ENCODE peak calls at places on chromosome 21, in five cellular contexts. One of them, this sample, is unnamed.

GRCh38 chr21:46173573-46173972 is 10.7 kb downstream of the SPATC1L start:
- DNase-seq in NT2/D1: no peak
- DNase-seq in GM12878: no peak
- DNase-seq in H1: no peak
- DNase-seq in HepG2: no peak
- DNase-seq in this sample: no peak

GRCh38 chr21:34008618-34009017 is 64.8 kb upstream of the MRPS6 start:
- DNase-seq in NT2/D1: no peak
- DNase-seq in GM12878: no peak
- DNase-seq in H1: no peak
- DNase-seq in HepG2: no peak
- DNase-seq in this sample: no peak

GRCh38 chr21:18832081-18832670 is 428.6 kb upstream of the TMPRSS15 start:
- DNase-seq in NT2/D1: no peak
- DNase-seq in GM12878: no peak
- DNase-seq in H1: no peak
- DNase-seq in HepG2: no peak
- DNase-seq in this sample: no peak

GRCh38 chr21:14569026-14569425 is 22.9 kb upstream of the SAMSN1 start:
- DNase-seq in NT2/D1: no peak
- DNase-seq in GM12878: no peak
- DNase-seq in H1: no peak
- DNase-seq in HepG2: no peak
- DNase-seq in this sample: no peak

GRCh38 chr21:26011292-26011940 is 159.2 kb downstream of the APP start:
- DNase-seq in NT2/D1: no peak
- DNase-seq in GM12878: no peak
- DNase-seq in H1: no peak
- DNase-seq in HepG2: no peak
- DNase-seq in this sample: no peak

GRCh38 chr21:32562426-32562825 is 22.9 kb downstream of the TCP10L start:
- DNase-seq in NT2/D1: peak
- DNase-seq in GM12878: no peak
- DNase-seq in H1: no peak
- DNase-seq in HepG2: no peak
- DNase-seq in this sample: no peak

GRCh38 chr21:17295997-17296396 is 216.8 kb upstream of the CXADR start:
- DNase-seq in NT2/D1: no peak
- DNase-seq in GM12878: no peak
- DNase-seq in H1: no peak
- DNase-seq in HepG2: no peak
- DNase-seq in this sample: no peak

GRCh38 chr21:26717146-26717739 is 128.0 kb downstream of the ADAMTS1 start:
- DNase-seq in NT2/D1: no peak
- DNase-seq in GM12878: no peak
- DNase-seq in H1: no peak
- DNase-seq in HepG2: no peak
- DNase-seq in this sample: no peak

GRCh38 chr21:45603481-45603880 is 40.0 kb upstream of the PCBP3 start:
- DNase-seq in NT2/D1: no peak
- DNase-seq in GM12878: no peak
- DNase-seq in H1: no peak
- DNase-seq in HepG2: no peak
- DNase-seq in this sample: no peak

GRCh38 chr21:32494946-32495703 is 82.6 kb downstream of the EVA1C start:
- DNase-seq in NT2/D1: no peak
- DNase-seq in GM12878: no peak
- DNase-seq in H1: no peak
- DNase-seq in HepG2: no peak
- DNase-seq in this sample: no peak

GRCh38 chr21:29084372-29084771 is 10.9 kb upstream of the CCT8 start:
- DNase-seq in NT2/D1: no peak
- DNase-seq in GM12878: no peak
- DNase-seq in H1: no peak
- DNase-seq in HepG2: no peak
- DNase-seq in this sample: no peak

GRCh38 chr21:46057111-46057709 is 40.7 kb upstream of the COL6A2 start:
- DNase-seq in NT2/D1: no peak
- DNase-seq in GM12878: no peak
- DNase-seq in H1: no peak
- DNase-seq in HepG2: no peak
- DNase-seq in this sample: no peak

GRCh38 chr21:33948096-33948950 is 32.7 kb upstream of the ATP5PO start:
- DNase-seq in NT2/D1: peak
- DNase-seq in GM12878: peak
- DNase-seq in H1: peak
- DNase-seq in HepG2: no peak
- DNase-seq in this sample: peak

GRCh38 chr21:29185172-29185571 is 54.7 kb downstream of the MAP3K7CL start:
- DNase-seq in NT2/D1: no peak
- DNase-seq in GM12878: no peak
- DNase-seq in H1: no peak
- DNase-seq in HepG2: no peak
- DNase-seq in this sample: no peak

GRCh38 chr21:45985471-45986315 is 4.1 kb downstream of the COL6A1 start:
- DNase-seq in NT2/D1: no peak
- DNase-seq in GM12878: no peak
- DNase-seq in H1: no peak
- DNase-seq in HepG2: no peak
- DNase-seq in this sample: no peak

GRCh38 chr21:28277324-28277723 is 715.4 kb downstream of the LTN1 start:
- DNase-seq in NT2/D1: no peak
- DNase-seq in GM12878: no peak
- DNase-seq in H1: no peak
- DNase-seq in HepG2: no peak
- DNase-seq in this sample: no peak

GRCh38 chr21:43842742-43843141 is 22.3 kb upstream of the AGPAT3 start:
- DNase-seq in NT2/D1: no peak
- DNase-seq in GM12878: no peak
- DNase-seq in H1: no peak
- DNase-seq in HepG2: no peak
- DNase-seq in this sample: no peak

GRCh38 chr21:45317401-45318145 is 29.9 kb upstream of the POFUT2 start:
- DNase-seq in NT2/D1: peak
- DNase-seq in GM12878: no peak
- DNase-seq in H1: peak
- DNase-seq in HepG2: peak
- DNase-seq in this sample: no peak

GRCh38 chr21:44049182-44049581 is 37.1 kb downstream of the TRAPPC10 start:
- DNase-seq in NT2/D1: no peak
- DNase-seq in GM12878: no peak
- DNase-seq in H1: no peak
- DNase-seq in HepG2: no peak
- DNase-seq in this sample: no peak

GRCh38 chr21:29148535-29148934 is 18.1 kb downstream of the MAP3K7CL start:
- DNase-seq in NT2/D1: no peak
- DNase-seq in GM12878: no peak
- DNase-seq in H1: no peak
- DNase-seq in HepG2: no peak
- DNase-seq in this sample: no peak

GRCh38 chr21:43662286-43662685 is 2.9 kb downstream of the RRP1B start:
- DNase-seq in NT2/D1: no peak
- DNase-seq in GM12878: no peak
- DNase-seq in H1: no peak
- DNase-seq in HepG2: no peak
- DNase-seq in this sample: no peak

GRCh38 chr21:26686278-26686677 is 113.2 kb upstream of the CYYR1 start:
- DNase-seq in NT2/D1: peak
- DNase-seq in GM12878: no peak
- DNase-seq in H1: no peak
- DNase-seq in HepG2: no peak
- DNase-seq in this sample: peak

GRCh38 chr21:44397431-44398031 is 44.1 kb downstream of the TRPM2 start:
- DNase-seq in NT2/D1: no peak
- DNase-seq in GM12878: no peak
- DNase-seq in H1: no peak
- DNase-seq in HepG2: no peak
- DNase-seq in this sample: no peak

GRCh38 chr21:23008803-23009202 is 2010.6 kb downstream of the NCAM2 start:
- DNase-seq in NT2/D1: no peak
- DNase-seq in GM12878: no peak
- DNase-seq in H1: no peak
- DNase-seq in HepG2: no peak
- DNase-seq in this sample: no peak

GRCh38 chr21:45016031-45016430 is 58.3 kb upstream of the ADARB1 start:
- DNase-seq in NT2/D1: no peak
- DNase-seq in GM12878: no peak
- DNase-seq in H1: no peak
- DNase-seq in HepG2: no peak
- DNase-seq in this sample: no peak

GRCh38 chr21:43372663-43373386 is 54.1 kb downstream of the SIK1 start:
- DNase-seq in NT2/D1: no peak
- DNase-seq in GM12878: no peak
- DNase-seq in H1: no peak
- DNase-seq in HepG2: no peak
- DNase-seq in this sample: no peak

GRCh38 chr21:42819861-42820512 is 59.4 kb downstream of the WDR4 start:
- DNase-seq in NT2/D1: no peak
- DNase-seq in GM12878: no peak
- DNase-seq in H1: peak
- DNase-seq in HepG2: no peak
- DNase-seq in this sample: no peak

GRCh38 chr21:42937960-42938580 is 12.6 kb upstream of the ERVH48-1 start:
- DNase-seq in NT2/D1: no peak
- DNase-seq in GM12878: no peak
- DNase-seq in H1: no peak
- DNase-seq in HepG2: no peak
- DNase-seq in this sample: no peak

DNA sequence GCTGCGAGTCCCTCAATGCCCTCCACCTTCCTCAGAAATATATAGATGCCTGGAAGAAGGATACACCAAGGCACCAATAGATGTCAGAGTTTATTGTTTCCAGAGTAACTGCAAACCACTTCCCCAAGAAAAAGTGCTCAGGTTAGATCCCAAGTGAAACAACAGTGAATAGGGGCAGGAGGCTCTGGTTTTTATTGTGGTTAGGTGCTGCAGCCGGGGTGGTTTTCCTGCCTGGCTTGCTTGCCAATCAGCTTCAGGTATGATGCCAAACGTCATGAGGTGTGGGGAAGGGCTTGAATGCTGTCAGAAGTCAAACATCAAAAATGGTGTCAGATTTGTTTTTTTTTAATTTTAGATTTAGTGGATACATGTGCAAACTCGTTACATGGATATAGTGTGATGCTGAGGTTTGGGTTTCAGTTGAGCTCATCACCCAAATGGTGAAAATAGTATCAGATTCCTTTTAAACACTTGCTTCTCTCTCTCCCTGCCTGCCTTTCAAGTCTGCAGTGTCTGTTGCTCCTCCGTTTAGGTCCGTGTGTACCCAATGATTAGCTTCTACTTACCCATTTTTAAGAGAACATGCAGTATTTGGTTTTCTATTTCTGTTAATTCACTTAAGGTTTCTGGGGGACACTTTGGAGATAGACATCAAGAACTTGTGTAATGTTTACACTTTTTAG is 1317.0 kb downstream of the MRPL39 start:
- DNase-seq in NT2/D1: no peak
- DNase-seq in GM12878: no peak
- DNase-seq in H1: no peak
- DNase-seq in HepG2: no peak
- DNase-seq in this sample: no peak
- TF ChIP-seq SUZ12 in NT2/D1: no peak
- TF ChIP-seq SUZ12 in GM12878: no peak
- TF ChIP-seq SUZ12 in H1: no peak
- TF ChIP-seq SUZ12 in HepG2: no peak
- TF ChIP-seq SUZ12 in this sample: no peak

DNA sequence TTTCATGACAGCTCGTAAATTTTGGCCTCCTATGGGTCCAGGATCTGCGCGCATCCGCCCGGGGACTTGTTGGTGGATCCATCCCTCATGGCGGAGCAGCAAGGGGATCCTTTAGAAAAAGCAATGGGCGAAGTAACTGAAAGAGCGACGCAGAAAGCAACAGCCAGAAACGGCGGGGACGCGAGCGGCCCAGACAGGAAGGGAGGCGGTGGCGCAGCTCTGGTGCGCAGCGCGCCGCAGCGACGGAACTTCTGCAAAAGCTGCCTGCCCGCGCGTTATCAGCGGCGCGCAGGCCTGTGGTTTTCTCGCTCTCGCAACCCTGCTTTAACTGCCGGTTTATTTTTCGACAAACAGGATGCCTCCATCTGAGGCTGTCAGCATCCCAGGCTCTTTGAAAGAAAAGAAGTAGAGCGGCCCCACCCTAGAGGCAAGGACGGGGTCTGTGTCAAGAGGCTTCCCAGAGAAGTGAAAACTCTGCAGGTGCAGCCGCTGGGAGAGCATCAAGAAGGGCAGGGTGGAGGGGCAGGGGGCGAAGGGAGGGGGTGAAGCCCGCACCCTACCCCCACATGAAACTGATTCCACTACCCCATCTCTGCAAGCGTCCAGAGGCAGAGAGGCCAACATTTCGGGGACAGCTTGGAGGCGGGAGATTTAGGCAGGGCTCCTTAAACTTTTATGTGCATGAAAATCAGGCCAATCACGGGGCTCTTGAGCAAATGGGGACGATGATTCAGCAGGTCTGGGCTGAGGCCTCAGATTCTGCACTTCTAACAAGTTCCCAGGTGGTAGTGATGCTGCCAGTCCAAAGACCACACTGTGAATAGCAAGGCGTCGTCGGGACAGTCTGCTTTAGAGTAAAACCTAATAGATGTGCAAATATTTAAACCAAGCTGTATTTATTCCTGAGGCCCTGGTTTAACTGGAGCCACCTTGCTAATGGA is 22.2 kb downstream of the RUNX1 start:
- DNase-seq in NT2/D1: peak
- DNase-seq in GM12878: no peak
- DNase-seq in H1: peak
- DNase-seq in HepG2: peak
- DNase-seq in this sample: no peak
- TF ChIP-seq SUZ12 in NT2/D1: no peak
- TF ChIP-seq SUZ12 in GM12878: no peak
- TF ChIP-seq SUZ12 in H1: no peak
- TF ChIP-seq SUZ12 in HepG2: no peak
- TF ChIP-seq SUZ12 in this sample: no peak

GRCh38 chr21:35697321-35697808 is 363.0 kb downstream of the SETD4 start:
- DNase-seq in NT2/D1: no peak
- DNase-seq in GM12878: no peak
- DNase-seq in H1: no peak
- DNase-seq in HepG2: no peak
- DNase-seq in this sample: no peak
- TF ChIP-seq SUZ12 in NT2/D1: no peak
- TF ChIP-seq SUZ12 in GM12878: no peak
- TF ChIP-seq SUZ12 in H1: no peak
- TF ChIP-seq SUZ12 in HepG2: no peak
- TF ChIP-seq SUZ12 in this sample: no peak

GRCh38 chr21:37784591-37785318 is 131.5 kb downstream of the KCNJ6 start:
- DNase-seq in NT2/D1: no peak
- DNase-seq in GM12878: no peak
- DNase-seq in H1: no peak
- DNase-seq in HepG2: no peak
- DNase-seq in this sample: no peak
- TF ChIP-seq SUZ12 in NT2/D1: no peak
- TF ChIP-seq SUZ12 in GM12878: no peak
- TF ChIP-seq SUZ12 in H1: no peak
- TF ChIP-seq SUZ12 in HepG2: no peak
- TF ChIP-seq SUZ12 in this sample: no peak